ENCODE peak calls at places on chromosomes 6 and 20, in six cellular contexts. K is right cardiac atrium, Q is tibial nerve, I is endothelial cell of umbilical vein, L is fibroblast of lung, P is bronchial epithelial cell. J is an unnamed sample.

GRCh38 chr6:139334791-139335446 is 39.5 kb downstream of the CITED2 start:
- DNase-seq in Q (peak; percentile 64), L (peak; percentile 97), P (peak; percentile 94), I (peak; percentile 22), K (no peak), J (no peak)

GRCh38 chr20:3042621-3043020 is 801 bp upstream of the GNRH2 start:
- DNase-seq in Q (peak; percentile 37), P (no peak), L (peak; percentile 85), I (no peak), K (peak; percentile 92), J (no peak)

GRCh38 chr6:11500008-11500407 is 37.5 kb upstream of the TMEM170B start:
- DNase-seq in Q (no peak), K (no peak), P (peak; percentile 81), L (peak; percentile 15), I (peak; percentile 9), J (no peak)

GRCh38 chr6:38901802-38902522 is 146.6 kb upstream of the GLP1R start:
- DNase-seq in K (no peak), L (no peak), P (no peak), Q (no peak), I (no peak), J (peak; percentile 28)

GRCh38 chr20:49207071-49207470 is 12.1 kb upstream of the DDX27 start:
- DNase-seq in P (no peak), L (no peak), K (no peak), I (no peak), Q (no peak), J (peak; percentile 66)

GRCh38 chr20:37137547-37137946 is 41.6 kb upstream of the RPN2 start:
- DNase-seq in P (no peak), K (no peak), L (no peak), I (no peak), Q (no peak), J (no peak)

GRCh38 chr6:139982652-139983051 is 608.2 kb upstream of the CITED2 start:
- DNase-seq in Q (no peak), K (no peak), P (no peak), L (peak; percentile 85), I (peak; percentile 25), J (peak; percentile 16)

GRCh38 chr6:110341671-110342304 is 16.4 kb downstream of the METTL24 start:
- DNase-seq in K (no peak), P (no peak), I (no peak), L (peak; percentile 35), Q (no peak), J (peak; percentile 67)

GRCh38 chr6:46784535-46784934 is 8.7 kb upstream of the MEP1A start:
- DNase-seq in Q (no peak), L (no peak), P (no peak), I (no peak), K (no peak), J (no peak)

GRCh38 chr20:42907730-42908129 is 282.0 kb downstream of the PTPRT start:
- DNase-seq in P (no peak), L (no peak), Q (no peak), I (no peak), K (no peak), J (no peak)

DNA sequence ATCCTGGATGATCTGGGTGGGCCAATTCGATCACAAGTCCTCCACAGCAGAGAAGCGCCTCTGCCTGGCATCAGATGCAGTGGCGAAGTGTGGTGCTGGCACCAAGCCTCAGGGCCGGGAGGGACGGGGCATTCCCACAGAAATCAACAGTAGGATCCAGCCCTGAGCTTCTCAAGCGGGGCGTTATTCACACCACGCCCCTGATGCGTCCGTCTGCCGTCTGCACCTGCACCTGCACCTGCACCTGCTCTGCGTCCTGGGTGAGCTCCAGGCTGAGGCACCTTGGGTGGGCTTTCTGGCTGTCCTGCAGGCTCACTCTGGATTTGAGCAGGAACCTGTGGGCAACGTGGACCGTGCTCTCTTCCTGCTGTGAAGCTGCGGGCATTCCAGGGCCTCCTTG is 13.8 kb upstream of the NTSR1 start:
- DNase-seq in K (peak; percentile 18), I (no peak), L (no peak), Q (no peak), P (no peak), J (no peak)
- H3K27me3 ChIP-seq in K (no peaks in the 10 kb centered on the region), I (no peaks in the 10 kb centered on the region), L (peaks cover 7% of the 10 kb centered on the region), Q (peaks cover 34% of the 10 kb centered on the region), P (peaks cover 24% of the 10 kb centered on the region), J (no peaks in the 10 kb centered on the region)

GRCh38 chr6:33117826-33118277 is 42.1 kb downstream of the HLA-DPB1 start:
- DNase-seq in K (no peak), L (no peak), I (no peak), Q (no peak), P (no peak), J (no peak)
- H3K4me3 ChIP-seq in K (no peak overlapping the region), L (no peak overlapping the region), I (no peak overlapping the region), Q (no peak overlapping the region), P (no peak overlapping the region), J (peak overlapping the region; percentile 66)

GRCh38 chr20:57104711-57105110 is 161.7 kb downstream of the BMP7 start:
- DNase-seq in P (no peak), I (no peak), Q (no peak), K (no peak), L (no peak), J (no peak)
- H3K27me3 ChIP-seq in P (no peaks in the 10 kb centered on the region), I (no peaks in the 10 kb centered on the region), Q (no peaks in the 10 kb centered on the region), K (no peaks in the 10 kb centered on the region), L (no peaks in the 10 kb centered on the region), J (no peaks in the 10 kb centered on the region)

DNA sequence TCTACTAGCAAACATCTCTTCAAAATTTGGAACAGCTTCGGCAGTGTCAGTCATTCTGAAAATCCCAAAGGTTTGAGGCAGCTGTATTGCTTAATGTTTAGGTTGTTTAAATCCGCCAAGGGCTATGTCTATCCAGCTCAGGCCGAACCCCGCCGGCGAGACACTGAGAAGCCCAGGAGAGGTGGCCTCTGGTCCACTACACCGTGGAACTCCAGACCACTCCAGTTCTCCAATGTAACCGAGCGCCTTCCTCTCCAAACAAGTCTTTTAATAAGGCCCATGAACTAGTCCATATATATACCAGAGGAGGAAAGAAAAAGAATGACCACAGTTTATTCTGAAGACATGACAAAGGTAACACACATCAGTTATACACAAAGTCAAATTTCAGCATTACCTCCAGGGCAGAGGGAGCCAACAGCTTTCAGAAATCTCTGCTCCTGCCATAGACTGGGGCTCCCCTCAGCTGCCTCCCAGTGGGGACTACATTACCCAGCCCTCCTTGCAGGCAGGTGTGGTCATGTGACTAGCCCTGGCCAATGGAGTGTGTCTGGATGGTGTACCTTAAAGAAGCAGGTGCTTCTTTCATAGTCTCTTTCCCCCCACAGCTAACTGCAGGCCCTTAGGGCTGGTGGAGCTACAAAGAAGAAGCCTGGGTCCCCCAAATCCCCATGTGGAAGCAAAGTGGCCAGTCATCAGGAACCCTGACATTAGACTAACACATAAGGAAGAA is at the start of gene RAMACL:
- DNase-seq in Q (no peak), I (no peak), L (no peak), K (peak; percentile 56), P (peak; percentile 65), J (peak; percentile 92)
- H3K4me3 ChIP-seq in Q (no peak within 1 kb of the TSS), I (no peak within 1 kb of the TSS), L (no peak within 1 kb of the TSS), K (no peak within 1 kb of the TSS), P (no peak within 1 kb of the TSS), J (no peak within 1 kb of the TSS)

GRCh38 chr20:24468401-24469115 is 871 bp upstream of the SYNDIG1 start:
- DNase-seq in Q (no peak), K (no peak), P (no peak), I (no peak), L (no peak), J (no peak)

GRCh38 chr20:24470782-24471582 is 1.6 kb downstream of the SYNDIG1 start:
- DNase-seq in P (no peak), K (peak; percentile 56), I (no peak), L (no peak), Q (no peak), J (peak; percentile 78)

GRCh38 chr20:24470031-24470781 is 777 bp downstream of the SYNDIG1 start:
- DNase-seq in I (no peak), K (no peak), P (no peak), L (peak; percentile 14), Q (no peak), J (peak; percentile 77)

GRCh38 chr20:24472426-24472825 is 3.0 kb downstream of the SYNDIG1 start:
- DNase-seq in Q (no peak), K (no peak), I (no peak), P (no peak), L (no peak), J (no peak)

DNA sequence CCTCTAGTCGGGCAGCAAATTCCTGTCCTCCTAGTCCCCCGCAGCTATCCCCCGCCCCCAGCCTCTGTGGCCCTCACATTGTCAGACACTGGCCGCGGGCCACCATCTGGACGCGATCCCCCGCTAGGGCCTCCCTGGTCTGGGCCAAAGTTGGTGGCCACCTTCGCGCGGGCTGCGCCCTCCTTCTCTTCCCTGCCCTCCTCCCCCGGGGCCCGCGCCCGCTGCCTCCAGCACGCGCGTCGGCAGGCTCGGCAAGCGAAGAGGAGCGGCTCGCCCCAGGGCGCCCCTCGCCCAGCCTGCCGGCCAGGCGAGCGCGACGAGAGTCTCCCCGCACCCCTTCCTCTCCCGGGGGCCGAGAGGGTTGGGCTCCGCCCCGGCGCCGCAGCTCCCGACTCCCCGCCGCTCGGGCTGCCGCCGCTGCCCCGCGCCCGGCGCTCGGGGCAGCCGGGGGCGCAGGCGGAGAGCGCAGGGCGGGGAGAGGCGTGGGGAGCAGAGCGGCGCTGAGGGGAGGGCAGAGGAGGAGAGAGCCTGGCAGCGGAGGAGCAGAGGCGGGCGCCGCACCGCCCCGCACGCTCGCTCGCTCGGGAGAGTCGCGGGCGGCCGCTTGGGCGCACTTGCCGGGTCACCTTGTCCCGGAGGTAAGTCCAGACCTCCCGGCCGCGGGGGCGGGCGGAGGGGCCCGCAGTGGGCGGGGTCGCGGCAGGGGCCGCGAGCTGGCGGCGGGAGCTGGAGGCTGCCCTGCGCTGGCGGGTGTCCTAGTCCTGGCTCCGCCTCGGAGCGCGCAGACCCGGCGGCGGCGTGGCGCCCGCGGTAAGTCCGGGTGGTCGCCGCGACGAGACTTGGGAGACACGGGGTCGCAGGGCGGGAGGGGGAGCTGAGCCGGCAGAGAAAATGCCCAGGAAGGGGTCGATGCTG is at the start of gene SYNDIG1:
- DNase-seq in Q (no peak), I (no peak), L (no peak), P (no peak), K (peak; percentile 78), J (peak; percentile 91)
- H3K27me3 ChIP-seq in Q (peaks cover 42% of the 10 kb centered on the region), I (peaks cover 24% of the 10 kb centered on the region), L (peaks cover 36% of the 10 kb centered on the region), P (peaks cover 21% of the 10 kb centered on the region), K (no peaks in the 10 kb centered on the region), J (peaks cover 38% of the 10 kb centered on the region)

J was measured in H7.